ENCODE peak calls at places on chromosomes 16 and 17, in eight cellular contexts. D is Peyer's patch; Q is PC-9; H is colonic mucosa; S is psoas muscle; G is IMR-90; O is ovary; E is CD8-positive, alpha-beta T cell. U is an unnamed sample.

GRCh38 chr16:9311303-9311954 is 220.0 kb downstream of the HAPSTR1 start:
- DNase-seq in D (peak; percentile 52), Q (no peak), H (peak; percentile 48), S (no peak), G (no peak), O (no peak), E (no peak), U (peak; percentile 49)

GRCh38 chr17:652310-652709 is 62.3 kb downstream of the VPS53 start:
- DNase-seq in D (no peak), Q (no peak), H (no peak), S (peak; percentile 90), G (no peak), O (no peak), E (no peak), U (no peak)

GRCh38 chr16:9437115-9437514 is 345.7 kb downstream of the HAPSTR1 start:
- DNase-seq in D (no peak), Q (no peak), H (no peak), S (no peak), G (no peak), O (no peak), E (no peak), U (no peak)

GRCh38 chr16:49515016-49515415 is 141.4 kb downstream of the C16orf78 start:
- DNase-seq in D (no peak), Q (no peak), H (no peak), S (no peak), G (no peak), O (no peak), E (no peak), U (no peak)

GRCh38 chr16:48950184-48950583 is 331.5 kb downstream of the CBLN1 start:
- DNase-seq in D (no peak), Q (no peak), H (no peak), S (no peak), G (peak; percentile 44), O (no peak), E (no peak), U (no peak)

GRCh38 chr16:27318399-27319256 is 4.9 kb downstream of the IL4R start:
- DNase-seq in D (no peak), Q (peak; percentile 88), H (peak; percentile 47), S (peak; percentile 33), G (peak; percentile 48), O (no peak), E (peak; percentile 10), U (no peak)

GRCh38 chr17:37098910-37099664 is 150.3 kb downstream of the AATF start:
- DNase-seq in D (no peak), Q (peak; percentile 43), H (no peak), S (no peak), G (peak; percentile 57), O (no peak), E (no peak), U (no peak)

GRCh38 chr16:46765050-46765449 is 16.9 kb upstream of the MYLK3 start:
- DNase-seq in D (no peak), Q (no peak), H (no peak), S (no peak), G (peak; percentile 76), O (no peak), E (no peak), U (peak; percentile 59)

GRCh38 chr16:64951681-64952080 is 170.2 kb downstream of the CDH11 start:
- DNase-seq in D (no peak), Q (no peak), H (no peak), S (no peak), G (peak; percentile 22), O (no peak), E (no peak), U (no peak)

GRCh38 chr16:64950731-64951130 is 171.1 kb downstream of the CDH11 start:
- DNase-seq in D (no peak), Q (no peak), H (no peak), S (no peak), G (no peak), O (no peak), E (no peak), U (no peak)

GRCh38 chr16:64950262-64950661 is 171.6 kb downstream of the CDH11 start:
- DNase-seq in D (no peak), Q (no peak), H (no peak), S (no peak), G (no peak), O (no peak), E (no peak), U (no peak)

GRCh38 chr16:64951193-64951592 is 170.7 kb downstream of the CDH11 start:
- DNase-seq in D (no peak), Q (no peak), H (no peak), S (no peak), G (no peak), O (no peak), E (no peak), U (no peak)

DNA sequence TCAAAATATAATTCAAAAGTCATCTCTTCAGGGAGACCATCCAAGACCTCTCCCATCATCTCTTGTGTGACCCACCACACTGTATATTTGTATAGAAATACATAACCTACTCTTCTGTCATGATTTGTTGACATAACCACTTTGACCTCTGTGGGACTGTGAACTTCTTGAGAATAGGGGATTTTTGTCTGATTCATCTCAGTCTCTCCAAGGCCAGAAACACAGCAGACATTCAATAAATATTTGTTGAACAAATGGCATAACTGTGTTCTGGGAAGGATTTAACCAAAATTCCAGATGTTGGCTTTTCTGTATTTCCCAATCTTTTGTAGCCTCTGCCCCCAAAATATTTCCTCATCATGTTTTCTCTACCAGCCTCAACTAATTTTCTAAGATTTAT is 169.7 kb downstream of the CDH11 start:
- DNase-seq in D (no peak), Q (no peak), H (no peak), S (no peak), G (peak; percentile 97), O (no peak), E (no peak), U (no peak)
- H3K9me3 ChIP-seq in D (no peaks in the 10 kb centered on the region), Q (no peaks in the 10 kb centered on the region), H (no peaks in the 10 kb centered on the region), S (no peaks in the 10 kb centered on the region), G (no peaks in the 10 kb centered on the region), O (no peaks in the 10 kb centered on the region), E (no peaks in the 10 kb centered on the region), U (no peaks in the 10 kb centered on the region)

DNA sequence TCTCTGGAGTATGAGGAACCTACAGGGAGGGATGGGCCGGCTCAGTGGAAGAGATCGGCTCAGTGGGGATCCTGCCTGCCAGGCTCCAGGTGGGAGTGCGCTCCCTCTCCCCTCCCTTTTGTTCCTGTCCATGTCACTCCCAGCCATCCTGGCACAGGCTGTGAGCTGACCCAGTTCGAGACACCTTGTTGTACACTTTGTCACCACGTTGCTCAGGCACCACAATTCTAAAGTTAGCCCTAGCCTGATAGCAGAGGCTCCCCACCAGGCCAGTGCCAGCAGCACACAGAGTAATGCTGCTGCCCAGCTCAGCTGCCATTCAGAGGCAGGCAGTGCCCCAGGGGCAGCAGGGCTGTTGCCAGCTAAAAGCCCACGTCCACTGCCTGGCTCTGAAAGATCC is 24.4 kb downstream of the PEMT start:
- DNase-seq in D (no peak), Q (no peak), H (no peak), S (peak; percentile 54), G (no peak), O (no peak), E (no peak), U (no peak)
- H3K9me3 ChIP-seq in D (no peaks in the 10 kb centered on the region), Q (no peaks in the 10 kb centered on the region), H (no peaks in the 10 kb centered on the region), S (no peaks in the 10 kb centered on the region), G (no peaks in the 10 kb centered on the region), O (no peaks in the 10 kb centered on the region), E (no peaks in the 10 kb centered on the region), U (no peaks in the 10 kb centered on the region)

DNA sequence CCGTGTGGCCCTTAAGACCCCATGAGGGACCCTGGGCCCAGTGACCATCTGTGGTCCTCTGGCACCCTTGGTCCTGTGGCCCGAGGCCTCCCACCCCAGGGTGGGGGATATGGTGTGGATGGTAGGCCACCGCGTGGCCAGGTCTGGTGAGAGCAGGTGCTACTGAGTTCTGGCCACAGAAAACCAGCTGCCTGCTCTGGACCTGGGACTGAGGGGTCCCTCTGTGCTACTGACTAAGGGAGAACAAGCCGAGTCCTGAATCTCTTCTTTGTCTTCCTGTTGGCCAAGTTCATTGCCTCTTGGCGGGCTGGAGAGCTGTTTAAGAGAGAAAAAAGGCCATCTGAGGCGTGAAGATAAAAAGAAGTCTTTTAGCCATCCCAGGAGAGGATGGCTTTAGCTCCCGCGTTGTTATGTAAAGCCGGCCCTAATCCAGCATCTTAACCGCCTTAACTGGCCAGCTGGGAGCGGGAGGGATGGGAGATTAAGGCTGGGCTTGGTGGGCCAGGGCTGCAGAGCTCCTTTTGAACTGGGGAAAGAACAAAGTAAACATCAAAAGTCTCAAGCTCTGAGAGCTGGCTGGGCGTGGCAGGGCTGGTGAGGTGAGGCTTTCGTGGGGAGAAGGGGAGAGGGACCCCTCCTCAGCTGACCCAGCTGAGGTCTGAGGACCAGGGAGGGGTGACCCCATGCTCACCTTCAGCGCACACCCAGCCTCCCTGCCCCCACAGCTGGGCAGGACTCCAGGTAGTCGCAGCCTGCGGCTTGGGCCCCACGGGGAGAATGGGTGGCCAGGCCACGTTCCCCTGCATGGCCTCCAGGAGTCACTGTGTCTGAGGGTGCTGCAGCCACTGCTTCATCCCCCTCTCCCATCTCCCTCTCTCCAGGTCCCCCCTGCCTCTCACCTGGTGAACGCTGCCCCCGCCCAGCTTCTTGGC is 62.4 kb downstream of the NKD1 start:
- DNase-seq in D (no peak), Q (no peak), H (no peak), S (peak; percentile 5), G (no peak), O (no peak), E (no peak), U (no peak)
- H3K9me3 ChIP-seq in D (no peaks in the 10 kb centered on the region), Q (no peaks in the 10 kb centered on the region), H (no peaks in the 10 kb centered on the region), S (no peaks in the 10 kb centered on the region), G (no peaks in the 10 kb centered on the region), O (no peaks in the 10 kb centered on the region), E (no peaks in the 10 kb centered on the region), U (no peaks in the 10 kb centered on the region)

GRCh38 chr17:82104797-82105416 is 6.9 kb upstream of the FASN start:
- DNase-seq in D (no peak), Q (no peak), H (no peak), S (no peak), G (no peak), O (no peak), E (no peak), U (no peak)

GRCh38 chr17:82105417-82105881 is 7.4 kb upstream of the FASN start:
- DNase-seq in D (no peak), Q (no peak), H (no peak), S (no peak), G (no peak), O (peak; percentile 25), E (no peak), U (no peak)

GRCh38 chr17:82106697-82107305 is 8.8 kb upstream of the FASN start:
- DNase-seq in D (no peak), Q (no peak), H (no peak), S (no peak), G (no peak), O (no peak), E (no peak), U (no peak)

GRCh38 chr17:82107341-82107860 is 9.4 kb upstream of the FASN start:
- DNase-seq in D (no peak), Q (no peak), H (no peak), S (no peak), G (no peak), O (no peak), E (no peak), U (no peak)

DNA sequence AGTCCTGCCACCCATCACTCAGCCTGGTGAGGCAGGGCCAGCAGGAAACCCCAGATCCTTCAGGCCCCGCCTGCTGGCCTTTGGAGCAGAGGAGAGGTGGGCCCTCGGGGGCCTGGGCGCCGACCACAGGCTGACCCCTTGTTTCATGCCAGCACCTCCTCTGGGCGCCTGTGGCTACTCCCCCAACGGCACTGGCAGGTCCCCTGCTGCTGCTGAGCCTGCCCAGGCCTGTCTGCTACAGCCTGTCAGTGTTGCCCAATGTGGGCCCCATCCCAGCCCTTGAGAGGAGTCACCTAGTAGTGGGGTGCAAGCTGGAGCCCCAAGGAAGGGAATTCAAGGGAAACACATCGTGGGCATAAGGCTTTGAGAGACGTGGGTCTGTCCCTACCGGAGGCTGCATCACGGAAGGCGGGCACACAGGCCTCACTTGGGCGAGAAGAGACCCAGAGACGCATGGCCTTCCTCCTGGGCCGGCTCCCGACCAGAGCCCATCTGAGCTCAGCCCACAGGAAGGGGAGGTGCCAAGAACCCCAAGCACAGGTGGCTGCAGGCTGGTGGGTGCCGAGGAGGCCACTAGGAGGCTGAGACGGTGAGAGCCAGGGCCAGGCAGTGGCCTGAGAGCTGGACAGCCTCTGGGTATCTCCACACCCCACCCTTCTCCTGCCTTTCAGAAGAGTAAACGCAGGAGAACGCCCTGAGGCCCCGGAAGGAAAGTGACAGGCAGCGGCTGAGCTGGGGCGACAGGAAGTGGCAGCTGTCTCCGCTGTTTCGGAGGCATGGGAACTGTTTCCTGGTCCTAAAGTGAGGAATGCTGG is 8.1 kb upstream of the FASN start:
- DNase-seq in D (peak; percentile 78), Q (peak; percentile 94), H (peak; percentile 78), S (peak; percentile 47), G (peak; percentile 37), O (peak; percentile 27), E (no peak), U (peak; percentile 70)
- H3K9me3 ChIP-seq in D (no peaks in the 10 kb centered on the region), Q (no peaks in the 10 kb centered on the region), H (no peaks in the 10 kb centered on the region), S (no peaks in the 10 kb centered on the region), G (no peaks in the 10 kb centered on the region), O (no peaks in the 10 kb centered on the region), E (no peaks in the 10 kb centered on the region), U (no peaks in the 10 kb centered on the region)